ENCODE peak calls at places on chromosomes 5 and 9, in four cellular contexts. L is IMR-90, K is heart left ventricle, E is astrocyte of the spinal cord. V is an unnamed sample.

GRCh38 chr5:137344021-137344420 is 155.1 kb downstream of the SPOCK1 start:
- DNase-seq in L (no peak), K (no peak), E (no peak), V (no peak)

GRCh38 chr5:33105521-33105941 is 335.2 kb upstream of the TARS1 start:
- DNase-seq in L (peak), K (no peak), E (peak), V (peak)

GRCh38 chr9:108780949-108781734 is 74.6 kb downstream of the ACTL7B start:
- DNase-seq in L (no peak), K (no peak), E (no peak), V (no peak)

GRCh38 chr5:31182146-31182545 is 11.3 kb upstream of the CDH6 start:
- DNase-seq in L (no peak), K (no peak), E (no peak), V (no peak)

GRCh38 chr5:149277821-149278220 is 6.2 kb downstream of the AFAP1L1 start:
- DNase-seq in L (no peak), K (no peak), E (no peak), V (no peak)

GRCh38 chr9:70510157-70510770 is 95.8 kb upstream of the KLF9 start:
- DNase-seq in L (no peak), K (no peak), E (no peak), V (no peak)

GRCh38 chr5:169534939-169535338 is 48.6 kb upstream of the SPDL1 start:
- DNase-seq in L (no peak), K (no peak), E (no peak), V (no peak)

GRCh38 chr5:167250996-167251395 is 1040.4 kb upstream of the WWC1 start:
- DNase-seq in L (no peak), K (no peak), E (no peak), V (no peak)

GRCh38 chr9:27154923-27155322 is 45.9 kb downstream of the TEK start:
- DNase-seq in L (peak), K (no peak), E (peak), V (peak)

GRCh38 chr5:29389993-29390392 is 1803.5 kb upstream of the CDH6 start:
- DNase-seq in L (no peak), K (no peak), E (no peak), V (no peak)

GRCh38 chr5:52564594-52564993 is 223.1 kb upstream of the ITGA1 start:
- DNase-seq in L (no peak), K (no peak), E (no peak), V (no peak)

GRCh38 chr5:78076351-78076750 is 218.1 kb downstream of the AP3B1 start:
- DNase-seq in L (no peak), K (no peak), E (no peak), V (no peak)

GRCh38 chr5:76475358-76475757 is 72.3 kb downstream of the IQGAP2 start:
- DNase-seq in L (no peak), K (no peak), E (no peak), V (no peak)

GRCh38 chr9:4106744-4107143 is 193.1 kb downstream of the GLIS3 start:
- DNase-seq in L (peak), K (no peak), E (peak), V (peak)

GRCh38 chr5:39264528-39264927 is 45.2 kb upstream of the FYB1 start:
- DNase-seq in L (no peak), K (no peak), E (no peak), V (no peak)

GRCh38 chr9:133184971-133185370 is 21.3 kb upstream of the GBGT1 start:
- DNase-seq in L (peak), K (peak), E (peak), V (peak)

GRCh38 chr9:136230365-136230764 is 15.2 kb downstream of the QSOX2 start:
- DNase-seq in L (no peak), K (no peak), E (no peak), V (no peak)

GRCh38 chr9:69122086-69122390 is 52.0 kb upstream of the TJP2 start:
- DNase-seq in L (peak), K (peak), E (peak), V (peak)

GRCh38 chr9:32738501-32739172 is 44.7 kb upstream of the TMEM215 start:
- DNase-seq in L (no peak), K (no peak), E (peak), V (no peak)

GRCh38 chr5:150044334-150044681 is 42.0 kb downstream of the CSF1R start:
- DNase-seq in L (peak), K (no peak), E (peak), V (peak)

GRCh38 chr9:135339378-135339973 is 140.1 kb upstream of the PPP1R26 start:
- DNase-seq in L (no peak), K (no peak), E (no peak), V (no peak)

GRCh38 chr5:82386576-82386975 is 108.4 kb upstream of the RPS23 start:
- DNase-seq in L (no peak), K (no peak), E (no peak), V (no peak)

GRCh38 chr9:120477534-120478001 is 102.4 kb downstream of the CDK5RAP2 start:
- DNase-seq in L (peak), K (peak), E (peak), V (peak)

GRCh38 chr5:150114773-150115408 is 28.5 kb upstream of the CSF1R start:
- DNase-seq in L (no peak), K (no peak), E (no peak), V (no peak)

GRCh38 chr5:78547171-78547570 is 101.4 kb downstream of the LHFPL2 start:
- DNase-seq in L (peak), K (no peak), E (peak), V (peak)

GRCh38 chr5:177496111-177497010 is 1.0 kb downstream of the PDLIM7 start:
- DNase-seq in L (peak), K (peak), E (peak), V (peak)

GRCh38 chr9:92524881-92525280 is 10.9 kb downstream of the ECM2 start:
- DNase-seq in L (no peak), K (no peak), E (no peak), V (no peak)

GRCh38 chr5:117488976-117489500 is 914.4 kb upstream of the SEMA6A start:
- DNase-seq in L (no peak), K (no peak), E (no peak), V (no peak)

GRCh38 chr9:77946969-77947368 is 84.6 kb downstream of the GNAQ start:
- DNase-seq in L (no peak), K (no peak), E (no peak), V (no peak)

GRCh38 chr5:124745367-124746251 is 830 bp downstream of the ZNF608 start:
- DNase-seq in L (peak), K (no peak), E (peak), V (peak)

GRCh38 chr5:159894149-159894720 is 22.0 kb upstream of the ADRA1B start:
- DNase-seq in L (peak), K (no peak), E (no peak), V (peak)

GRCh38 chr9:129256959-129257713 is 79.1 kb upstream of the IER5L start:
- DNase-seq in L (no peak), K (no peak), E (no peak), V (no peak)

DNA sequence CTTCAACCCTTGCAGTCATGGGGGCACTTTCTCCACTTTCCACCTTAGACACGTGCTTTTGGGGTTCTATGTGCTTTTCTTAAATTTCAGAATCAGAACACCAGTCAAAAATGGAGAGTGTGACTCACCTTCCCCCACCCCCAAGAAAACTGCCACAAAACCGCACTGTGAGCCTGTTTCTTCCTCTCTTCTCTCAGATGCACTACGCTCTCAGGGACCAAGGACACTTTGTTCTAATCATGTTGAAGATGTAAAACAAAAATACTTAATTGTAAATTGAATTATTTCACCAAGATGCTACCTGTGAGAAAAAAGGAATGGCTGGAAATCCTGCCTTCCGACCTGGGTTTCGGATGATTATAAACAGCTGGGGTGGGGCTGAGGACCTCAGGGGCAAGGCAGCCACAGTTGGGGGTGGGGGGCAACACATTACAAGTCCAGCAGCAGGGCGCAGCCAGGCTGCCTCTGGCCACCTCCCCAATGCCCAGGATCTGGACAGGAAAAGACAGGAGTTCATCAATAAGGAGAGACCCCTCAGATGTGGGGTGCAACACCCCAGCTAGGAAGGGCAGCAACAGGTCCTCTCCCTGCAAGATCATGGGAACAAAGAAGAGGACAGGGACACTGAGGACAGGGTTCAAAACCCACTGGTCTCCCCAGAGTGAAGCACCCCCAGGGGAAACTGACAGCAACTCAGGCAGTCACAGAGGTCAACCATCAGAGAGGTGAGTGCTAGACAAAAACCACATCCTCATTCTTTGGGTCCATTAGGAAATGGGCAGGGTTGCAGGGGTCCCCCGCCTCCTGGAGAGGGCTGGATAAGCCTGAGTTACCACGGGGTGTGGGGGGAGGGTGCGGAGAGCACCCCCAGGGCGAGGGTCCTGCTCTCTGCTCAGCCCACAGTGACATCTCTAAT is 33.7 kb downstream of the SEMA4D start:
- DNase-seq in L (no peak), K (no peak), E (no peak), V (no peak)
- H3K4me3 ChIP-seq in L (no peak), K (no peak), E (no peak), V (no peak)

GRCh38 chr5:42908509-42909488 is 97.1 kb upstream of the SELENOP start:
- DNase-seq in L (peak), K (peak), E (peak), V (peak)

GRCh38 chr5:42915306-42915866 is 103.7 kb upstream of the SELENOP start:
- DNase-seq in L (no peak), K (no peak), E (no peak), V (no peak)

GRCh38 chr5:42908086-42908485 is 96.4 kb upstream of the SELENOP start:
- DNase-seq in L (no peak), K (no peak), E (no peak), V (no peak)

DNA sequence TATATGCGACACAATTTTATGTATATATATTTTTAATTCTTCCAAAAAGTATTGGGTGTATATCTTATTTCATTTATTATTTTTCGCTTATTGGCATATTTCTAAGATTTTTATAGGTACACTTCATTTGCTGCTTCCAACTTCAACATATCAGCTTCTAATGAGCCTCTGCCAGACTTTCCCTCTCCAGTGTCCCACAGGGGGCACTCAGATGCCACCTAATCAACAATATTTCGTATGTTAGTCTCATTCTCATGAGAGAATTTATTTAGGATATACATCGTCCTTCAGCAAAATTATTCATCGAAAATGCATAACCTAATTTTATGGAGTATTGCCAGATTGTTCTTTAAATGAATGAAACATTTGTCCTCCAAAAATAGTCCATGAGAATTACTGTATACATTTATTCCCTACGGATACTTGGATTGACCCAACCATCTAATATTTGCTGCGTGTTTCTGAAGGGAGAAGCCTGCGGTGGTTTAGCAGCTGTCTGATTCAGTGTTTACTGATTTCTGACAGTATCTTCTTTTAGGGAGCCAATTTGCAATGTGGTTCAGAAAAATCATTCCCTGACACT is 100.6 kb upstream of the SELENOP start:
- DNase-seq in L (peak), K (no peak), E (peak), V (peak)
- TF ChIP-seq CTCF in L (peak), K (no peak), E (peak), V (peak)

GRCh38 chr5:180208435-180209081 is 453 bp downstream of the RASGEF1C start:
- DNase-seq in L (no peak), K (no peak), E (no peak), V (peak)
- H3K4me3 ChIP-seq in L (peak), K (peak), E (peak), V (peak)

GRCh38 chr5:134289509-134290113 is 63.7 kb upstream of the PPP2CA start:
- DNase-seq in L (peak), K (peak), E (peak), V (peak)
- TF ChIP-seq CTCF in L (peak), K (peak), E (peak), V (peak)

GRCh38 chr5:110957934-110958333 is 113.6 kb upstream of the TSLP start:
- DNase-seq in L (peak), K (no peak), E (no peak), V (peak)
- H3K4me3 ChIP-seq in L (no peak), K (no peak), E (no peak), V (no peak)

DNA sequence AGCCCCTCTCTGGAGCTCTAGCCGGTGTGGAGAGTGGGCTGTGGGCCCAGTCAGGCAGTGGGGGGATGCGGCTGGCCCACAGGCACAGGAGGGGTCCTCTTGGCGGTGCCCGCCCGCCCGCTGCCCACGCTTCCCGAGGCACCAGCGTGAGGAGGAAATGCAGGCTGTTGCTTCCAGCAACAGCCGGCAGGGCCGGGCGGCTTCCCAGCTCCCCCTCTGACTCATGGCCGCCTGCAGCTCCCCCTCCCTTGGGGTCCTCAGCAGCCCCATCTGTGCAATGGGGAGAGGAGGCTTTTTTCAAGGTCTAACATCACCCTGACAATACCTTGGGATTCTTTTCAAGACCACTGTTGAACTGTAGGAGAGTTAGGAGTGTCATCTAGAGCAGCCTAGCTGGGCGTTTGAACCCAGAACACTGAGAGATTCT is 10.4 kb downstream of the CXXC5 start:
- DNase-seq in L (peak), K (no peak), E (peak), V (peak)
- TF ChIP-seq CTCF in L (no peak), K (no peak), E (peak), V (no peak)

DNA sequence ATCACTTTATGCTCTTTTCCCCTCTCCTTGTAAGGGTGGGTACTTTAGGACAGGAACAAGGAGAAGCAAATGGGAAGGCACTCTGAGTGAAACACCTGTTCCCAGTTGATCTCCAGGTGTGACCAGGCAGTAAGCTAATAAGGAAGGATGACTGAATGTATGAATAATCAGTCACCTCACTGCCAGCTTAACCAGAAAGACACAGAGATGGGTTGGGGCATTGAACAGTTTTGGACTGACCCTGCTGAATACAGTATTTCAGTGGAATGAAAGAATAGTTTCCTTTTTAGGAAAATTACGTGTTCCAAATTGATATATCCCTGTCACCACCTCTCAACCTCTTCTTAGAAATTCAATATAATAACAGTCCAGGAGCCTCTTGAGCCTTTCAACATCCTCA is 117.7 kb downstream of the ZSWIM6 start:
- DNase-seq in L (no peak), K (no peak), E (no peak), V (no peak)
- H3K4me3 ChIP-seq in L (no peak), K (no peak), E (no peak), V (no peak)

DNA sequence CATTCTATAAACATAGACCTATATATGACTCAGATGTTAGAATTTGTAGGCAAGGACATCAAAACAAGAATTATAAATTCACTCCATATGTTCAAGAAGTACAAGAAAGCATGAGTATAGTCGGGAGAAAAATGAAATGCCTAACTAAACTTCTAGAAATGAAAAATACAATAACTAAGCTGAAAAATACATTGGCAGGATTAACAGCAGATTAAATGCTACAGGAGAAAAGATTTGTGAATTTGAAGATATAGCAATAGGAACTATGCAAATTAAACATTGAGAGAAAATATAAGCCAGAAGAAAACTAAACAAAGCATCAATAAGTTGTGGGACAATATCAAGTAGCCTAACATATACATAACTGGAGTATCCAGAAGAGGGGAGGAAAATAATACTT is 55.3 kb upstream of the PRSS3 start:
- DNase-seq in L (no peak), K (no peak), E (no peak), V (no peak)
- TF ChIP-seq CTCF in L (no peak), K (no peak), E (no peak), V (no peak)

DNA sequence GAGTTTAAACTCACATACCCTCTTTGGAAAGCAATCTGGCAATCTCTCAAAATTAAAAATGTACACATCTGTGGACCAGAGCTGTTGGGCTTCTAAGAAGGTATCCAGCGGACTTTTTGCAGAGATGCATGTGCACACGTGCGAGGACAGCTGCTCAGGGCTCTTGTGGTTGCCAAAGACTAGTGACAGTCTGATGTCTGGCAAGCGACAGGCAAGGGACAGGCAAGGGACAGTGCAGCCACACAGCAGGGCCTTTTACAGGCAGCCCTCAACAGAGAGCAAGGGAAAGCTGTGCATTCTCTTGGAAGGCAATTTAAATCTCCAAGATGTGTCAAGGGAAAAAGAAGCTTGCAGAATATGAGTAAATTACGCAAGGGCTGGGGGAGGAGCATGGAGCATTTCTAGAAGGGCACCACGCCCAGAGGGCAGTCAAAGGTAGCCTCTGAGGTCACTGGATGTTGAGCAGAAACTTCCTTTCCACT is 9.2 kb downstream of the GFPT2 start:
- DNase-seq in L (no peak), K (no peak), E (peak), V (peak)
- H3K4me3 ChIP-seq in L (no peak), K (no peak), E (no peak), V (no peak)